ENCODE peak calls at places on chromosomes 2 and 18, in seven cellular contexts. G is mammary epithelial cell; R is spleen; C is stomach; A is CD8-positive, alpha-beta T cell; M is left ventricle myocardium inferior; T is right atrium auricular region. Y is an unnamed sample.

GRCh38 chr2:215812966-215813365 is 200.4 kb downstream of the MREG start:
- DNase-seq in G (peak; percentile 79), R (no peak), C (no peak), A (no peak), M (no peak), T (no peak), Y (no peak)

GRCh38 chr2:177885828-177886466 is 186.6 kb downstream of the PDE11A start:
- DNase-seq in G (no peak), R (no peak), C (no peak), A (no peak), M (no peak), T (no peak), Y (no peak)

GRCh38 chr2:18861951-18862350 is 272.6 kb upstream of the NT5C1B start:
- DNase-seq in G (no peak), R (no peak), C (no peak), A (no peak), M (no peak), T (no peak), Y (no peak)

GRCh38 chr2:207617011-207617671 is 8.1 kb downstream of the METTL21A start:
- DNase-seq in G (peak; percentile 60), R (no peak), C (no peak), A (no peak), M (no peak), T (no peak), Y (peak; percentile 80)

GRCh38 chr2:65382323-65382722 is 50.1 kb downstream of the SPRED2 start:
- DNase-seq in G (no peak), R (no peak), C (no peak), A (no peak), M (no peak), T (no peak), Y (no peak)

GRCh38 chr18:46169464-46169941 is 65.3 kb downstream of the HAUS1 start:
- DNase-seq in G (peak; percentile 73), R (no peak), C (no peak), A (no peak), M (no peak), T (no peak), Y (peak; percentile 78)

GRCh38 chr2:203596183-203596582 is 61.1 kb upstream of the RAPH1 start:
- DNase-seq in G (no peak), R (no peak), C (no peak), A (no peak), M (no peak), T (no peak), Y (no peak)

GRCh38 chr2:165462433-165462832 is 7.1 kb upstream of the CSRNP3 start:
- DNase-seq in G (no peak), R (no peak), C (no peak), A (no peak), M (no peak), T (no peak), Y (no peak)

GRCh38 chr2:226023383-226023782 is 623.9 kb downstream of the NYAP2 start:
- DNase-seq in G (no peak), R (no peak), C (no peak), A (no peak), M (no peak), T (no peak), Y (no peak)

GRCh38 chr2:159073256-159073655 is 104.8 kb downstream of the TANC1 start:
- DNase-seq in G (peak; percentile 61), R (no peak), C (no peak), A (no peak), M (no peak), T (no peak), Y (peak; percentile 58)

GRCh38 chr2:17877811-17878221 is 651 bp upstream of the KCNS3 start:
- DNase-seq in G (peak; percentile 10), R (no peak), C (no peak), A (no peak), M (no peak), T (no peak), Y (no peak)

GRCh38 chr2:21910832-21911507 is 787.2 kb downstream of the TDRD15 start:
- DNase-seq in G (no peak), R (no peak), C (no peak), A (no peak), M (no peak), T (no peak), Y (no peak)

GRCh38 chr2:121196132-121196848 is 88.7 kb downstream of the TFCP2L1 start:
- DNase-seq in G (peak; percentile 57), R (no peak), C (peak; percentile 82), A (no peak), M (no peak), T (no peak), Y (no peak)

GRCh38 chr2:226813148-226813701 is 13.6 kb upstream of the IRS1 start:
- DNase-seq in G (no peak), R (no peak), C (no peak), A (no peak), M (no peak), T (no peak), Y (peak; percentile 37)

GRCh38 chr2:225310745-225311144 is 88.8 kb upstream of the NYAP2 start:
- DNase-seq in G (no peak), R (no peak), C (no peak), A (no peak), M (no peak), T (no peak), Y (no peak)

GRCh38 chr2:220948579-220948978 is 623.5 kb downstream of the EPHA4 start:
- DNase-seq in G (no peak), R (no peak), C (no peak), A (no peak), M (no peak), T (no peak), Y (no peak)

GRCh38 chr2:36170805-36171204 is 184.8 kb upstream of the CRIM1 start:
- DNase-seq in G (no peak), R (no peak), C (no peak), A (no peak), M (no peak), T (no peak), Y (no peak)

GRCh38 chr2:232633413-232634318 is at the start of gene EFHD1:
- DNase-seq in G (peak; percentile 58), R (peak; percentile 88), C (peak; percentile 75), A (peak; percentile 67), M (peak; percentile 86), T (peak; percentile 70), Y (peak; percentile 47)

GRCh38 chr2:20539133-20539719 is 92.4 kb downstream of the RHOB start:
- DNase-seq in G (no peak), R (no peak), C (no peak), A (no peak), M (no peak), T (no peak), Y (no peak)

GRCh38 chr2:113370478-113371091 is 66.9 kb upstream of the ZNG1B start:
- DNase-seq in G (peak; percentile 74), R (no peak), C (peak; percentile 77), A (peak; percentile 78), M (peak; percentile 40), T (peak; percentile 81), Y (peak; percentile 80)

DNA sequence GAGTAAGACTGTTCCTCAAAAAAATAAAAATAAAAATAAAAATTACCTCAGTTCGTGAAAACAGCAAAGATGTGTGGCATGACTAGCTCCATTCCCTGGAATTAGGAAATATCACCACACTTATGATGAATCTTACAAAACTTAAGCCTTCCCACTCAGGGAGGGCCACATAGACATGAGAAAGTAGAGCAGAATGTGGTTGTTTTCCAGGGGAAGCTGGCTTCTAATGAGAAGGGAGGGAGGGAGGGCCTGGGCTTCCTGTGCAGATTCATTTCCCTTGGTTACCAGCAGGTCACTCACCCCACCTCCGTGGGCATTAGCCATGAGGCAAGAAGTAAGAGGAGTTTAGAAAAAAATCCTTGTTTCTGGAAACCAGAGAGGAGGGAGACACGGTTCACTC is 95.9 kb upstream of the RMDN2 start:
- DNase-seq in G (peak; percentile 71), R (peak; percentile 79), C (no peak), A (no peak), M (peak; percentile 25), T (no peak), Y (peak; percentile 61)
- H3K4me3 ChIP-seq in G (no peak overlapping the region), R (no peak overlapping the region), C (no peak overlapping the region), A (no peak overlapping the region), M (no peak overlapping the region), T (no peak overlapping the region), Y (no peak overlapping the region)

DNA sequence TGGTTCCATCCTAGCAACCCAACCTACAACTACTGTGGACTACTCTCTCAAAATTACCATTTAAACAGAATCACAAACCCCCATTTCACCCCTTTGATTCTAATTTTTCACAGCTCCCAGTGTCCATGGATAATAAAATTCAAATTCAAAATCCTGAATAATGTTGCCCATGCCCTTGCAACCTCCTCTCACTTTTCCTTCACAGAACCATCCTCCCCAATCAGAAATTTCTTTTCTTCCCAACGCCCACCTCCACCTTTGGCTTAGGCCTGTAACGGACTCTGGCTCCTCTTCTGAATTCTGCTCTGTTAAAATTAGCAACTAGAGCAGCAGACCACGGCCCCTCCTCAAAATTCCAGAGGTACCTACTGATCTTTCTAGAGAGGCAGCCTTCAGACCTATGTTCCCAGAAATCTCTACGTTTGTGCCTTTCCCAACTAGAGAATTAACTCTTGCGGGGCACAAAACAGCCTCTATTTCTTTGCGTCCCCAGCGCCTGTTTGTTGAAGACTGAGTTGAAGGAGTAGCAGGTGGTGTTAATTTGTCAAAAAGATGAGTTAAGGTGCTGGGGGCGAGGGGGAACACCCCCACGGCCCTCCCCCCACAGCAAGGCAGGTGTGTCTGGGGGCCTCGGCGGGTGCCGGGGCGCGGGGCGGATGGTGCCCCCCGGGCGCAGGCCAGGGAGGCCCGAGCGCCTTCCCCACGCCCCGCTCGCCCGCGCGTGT is 428 bp upstream of the MAP3K20 start:
- DNase-seq in G (no peak), R (no peak), C (no peak), A (no peak), M (no peak), T (no peak), Y (no peak)
- H3K27ac ChIP-seq in G (peak overlapping the region; percentile 95), R (peak overlapping the region; percentile 85), C (peak overlapping the region; percentile 92), A (no peak overlapping the region), M (peak overlapping the region; percentile 98), T (peak overlapping the region; percentile 94), Y (peak overlapping the region; percentile 95)

GRCh38 chr2:54824582-54824981 is 101.1 kb downstream of the EML6 start:
- DNase-seq in G (no peak), R (no peak), C (no peak), A (no peak), M (no peak), T (no peak), Y (no peak)
- H3K27me3 ChIP-seq in G (no peaks in the 10 kb centered on the region), R (no peaks in the 10 kb centered on the region), C (no peaks in the 10 kb centered on the region), A (no peaks in the 10 kb centered on the region), M (peaks cover 42% of the 10 kb centered on the region), T (no peaks in the 10 kb centered on the region), Y (no peaks in the 10 kb centered on the region)

GRCh38 chr18:77822552-77823138 is 573.0 kb downstream of the GALR1 start:
- DNase-seq in G (no peak), R (peak; percentile 74), C (no peak), A (no peak), M (no peak), T (no peak), Y (no peak)
- H3K4me3 ChIP-seq in G (no peak overlapping the region), R (no peak overlapping the region), C (no peak overlapping the region), A (no peak overlapping the region), M (no peak overlapping the region), T (no peak overlapping the region), Y (no peak overlapping the region)

DNA sequence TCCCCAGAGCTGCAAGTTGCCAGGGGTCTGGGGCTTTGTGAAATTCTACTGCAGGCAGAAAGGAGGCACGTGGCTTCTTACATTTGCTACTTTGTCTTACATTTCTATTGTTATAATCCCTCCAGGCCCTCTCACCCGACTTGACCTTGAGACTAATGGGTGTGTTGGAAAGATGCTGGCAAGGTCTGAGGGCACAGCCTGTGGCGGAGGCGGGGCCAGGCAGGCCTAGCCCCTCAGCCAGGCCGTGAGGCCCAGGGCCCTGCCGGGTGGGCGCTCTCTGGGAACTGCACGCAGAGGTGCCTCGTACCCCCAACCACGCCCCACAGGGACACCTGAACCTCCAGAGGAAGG is 85.7 kb upstream of the NDUFV2 start:
- DNase-seq in G (no peak), R (no peak), C (no peak), A (no peak), M (no peak), T (no peak), Y (no peak)
- H3K27ac ChIP-seq in G (peak overlapping the region; percentile 21), R (no peak overlapping the region), C (peak overlapping the region; percentile 69), A (no peak overlapping the region), M (peak overlapping the region; percentile 79), T (peak overlapping the region; percentile 79), Y (peak overlapping the region; percentile 92)